ENCODE peak calls at places on chromosomes 2 and 18, in nine cellular contexts. P, D, U, F, A, Q, E, Z and M are unnamed samples.
A peak's percentile ranks its signal among the peaks of the same experiment; 100 is the strongest.

GRCh38 chr2:144921131-144921530 is 401.2 kb upstream of the ZEB2 start:
- DNase-seq in D (no peak), U (no peak), P (no peak), F (no peak), A (no peak), E (no peak), Z (no peak), Q (no peak), M (no peak)

GRCh38 chr2:42922790-42923631 is 130.6 kb upstream of the HAAO start:
- DNase-seq in E (no peak), D (no peak), A (no peak), F (no peak), Q (no peak), U (no peak), Z (no peak), P (no peak), M (no peak)

GRCh38 chr2:96404446-96405373 is 69.1 kb downstream of the NCAPH start:
- DNase-seq in Z (no peak), P (no peak), U (no peak), D (no peak), E (peak; percentile 74), Q (peak; percentile 32), F (peak; percentile 67), A (no peak), M (no peak)

GRCh38 chr2:232321817-232322559 is 56.6 kb upstream of the ALPP start:
- DNase-seq in Q (no peak), A (no peak), P (no peak), E (no peak), U (peak; percentile 30), D (no peak), F (peak; percentile 26), Z (no peak), M (no peak)

GRCh38 chr18:12766986-12767433 is 64.2 kb downstream of the PSMG2 start:
- DNase-seq in P (no peak), Z (no peak), E (no peak), A (peak; percentile 22), Q (no peak), F (no peak), U (no peak), D (no peak), M (peak; percentile 78)

GRCh38 chr18:58674863-58675472 is 3.7 kb downstream of the MALT1 start:
- DNase-seq in Z (no peak), A (no peak), P (no peak), U (no peak), Q (no peak), D (no peak), E (no peak), F (no peak), M (no peak)

GRCh38 chr18:13019301-13019700 is 28.1 kb downstream of the CEP192 start:
- DNase-seq in A (no peak), E (no peak), U (no peak), Q (no peak), P (no peak), F (no peak), D (no peak), Z (no peak), M (no peak)

GRCh38 chr2:140641163-140641562 is 1489.7 kb downstream of the LRP1B start:
- DNase-seq in P (no peak), Q (no peak), U (no peak), E (no peak), A (no peak), Z (no peak), D (no peak), F (no peak), M (no peak)

GRCh38 chr2:53167227-53167626 is 600.4 kb upstream of the CHAC2 start:
- DNase-seq in U (no peak), F (no peak), Z (no peak), D (no peak), P (no peak), Q (no peak), E (no peak), A (no peak), M (no peak)

GRCh38 chr18:78232196-78232595 is 747.4 kb upstream of the SALL3 start:
- DNase-seq in P (no peak), Q (no peak), D (no peak), U (no peak), A (no peak), Z (no peak), F (no peak), E (no peak), M (no peak)

GRCh38 chr2:218218409-218219185 is 1.6 kb downstream of the ARPC2 start:
- DNase-seq in D (peak; percentile 55), Q (no peak), P (no peak), E (no peak), U (no peak), F (no peak), A (no peak), Z (no peak), M (no peak)

GRCh38 chr2:240705204-240705781 is 13.6 kb downstream of the AQP12A start:
- DNase-seq in U (no peak), A (no peak), D (peak; percentile 33), P (no peak), E (no peak), Z (no peak), Q (no peak), F (peak; percentile 22), M (no peak)

GRCh38 chr2:225590932-225591331 is 191.4 kb downstream of the NYAP2 start:
- DNase-seq in U (no peak), F (no peak), P (no peak), E (no peak), D (no peak), Q (no peak), A (no peak), Z (no peak), M (no peak)

GRCh38 chr18:58590231-58590630 is 38.7 kb downstream of the ALPK2 start:
- DNase-seq in U (no peak), Q (no peak), F (no peak), D (no peak), A (no peak), Z (no peak), P (no peak), E (no peak), M (no peak)

GRCh38 chr2:52500561-52500960 is 1267.0 kb upstream of the CHAC2 start:
- DNase-seq in E (peak; percentile 23), D (no peak), F (no peak), U (no peak), Z (no peak), A (no peak), Q (no peak), P (no peak), M (no peak)

GRCh38 chr2:207067476-207067875 is 98.3 kb downstream of the KLF7 start:
- DNase-seq in U (no peak), Q (no peak), A (no peak), Z (no peak), D (no peak), P (no peak), F (no peak), E (no peak), M (no peak)

GRCh38 chr2:16553222-16553621 is 112.4 kb downstream of the CYRIA start:
- DNase-seq in D (peak; percentile 40), Z (no peak), P (no peak), U (no peak), Q (peak; percentile 14), A (peak; percentile 10), F (no peak), E (peak; percentile 34), M (peak; percentile 48)

GRCh38 chr2:18701981-18702380 is 112.6 kb upstream of the NT5C1B start:
- DNase-seq in A (peak; percentile 4), F (no peak), E (no peak), U (no peak), Z (no peak), D (no peak), P (no peak), Q (no peak), M (no peak)

GRCh38 chr18:47323158-47323557 is 71.7 kb upstream of the SKOR2 start:
- DNase-seq in E (no peak), D (no peak), U (no peak), F (no peak), Q (no peak), P (no peak), Z (no peak), A (no peak), M (no peak)

GRCh38 chr18:33821503-33821902 is 243.5 kb downstream of the ASXL3 start:
- DNase-seq in D (no peak), Q (no peak), P (no peak), E (no peak), F (no peak), U (no peak), A (no peak), Z (no peak), M (no peak)

GRCh38 chr18:37450434-37451133 is 115.0 kb downstream of the CELF4 start:
- DNase-seq in F (no peak), E (peak; percentile 83), Q (no peak), A (no peak), U (no peak), P (no peak), D (no peak), Z (no peak), M (peak; percentile 83)

GRCh38 chr2:1675633-1676032 is 68.7 kb downstream of the PXDN start:
- DNase-seq in D (no peak), Q (no peak), A (peak; percentile 80), U (no peak), Z (no peak), E (no peak), F (no peak), P (no peak), M (peak; percentile 38)

GRCh38 chr2:10278029-10278762 is 24.5 kb upstream of the HPCAL1 start:
- DNase-seq in F (peak; percentile 85), Z (no peak), U (no peak), A (no peak), E (no peak), D (peak; percentile 59), P (no peak), Q (no peak), M (no peak)

GRCh38 chr18:2979871-2980606 is 32.9 kb downstream of the LPIN2 start:
- DNase-seq in D (peak; percentile 56), A (no peak), U (no peak), Q (no peak), Z (no peak), P (no peak), F (no peak), E (no peak), M (no peak)

GRCh38 chr2:120587326-120587996 is 148.2 kb upstream of the GLI2 start:
- DNase-seq in E (no peak), F (no peak), P (no peak), U (no peak), A (no peak), Q (no peak), D (no peak), Z (no peak), M (peak; percentile 75)

GRCh38 chr2:235644191-235644590 is 150.3 kb downstream of the AGAP1 start:
- DNase-seq in P (no peak), Q (no peak), D (no peak), U (no peak), E (no peak), Z (no peak), A (no peak), F (no peak), M (no peak)

GRCh38 chr2:191384829-191385228 is 139.6 kb downstream of the MYO1B start:
- DNase-seq in Q (no peak), U (no peak), P (no peak), A (no peak), E (no peak), D (no peak), F (no peak), Z (no peak), M (no peak)